ENCODE peak calls at places on chromosomes 12 and 14, in four cellular contexts. Y is heart left ventricle, Q is omental fat pad, X is pancreas. N is an unnamed sample.

GRCh38 chr14:92800012-92800411 is 5.9 kb downstream of the GOLGA5 start:
- ATAC-seq in Q (no peak), Y (no peak), X (no peak), N (no peak)

GRCh38 chr12:66979270-66979669 is 289.9 kb upstream of the CAND1 start:
- ATAC-seq in Q (no peak), X (no peak), Y (no peak), N (no peak)

GRCh38 chr12:65074932-65075331 is 46.2 kb downstream of the WIF1 start:
- ATAC-seq in Q (no peak), X (no peak), Y (no peak), N (no peak)

GRCh38 chr12:132630672-132631071 is 12.1 kb downstream of the P2RX2 start:
- ATAC-seq in X (no peak), Q (no peak), Y (no peak), N (no peak)

GRCh38 chr14:37311233-37311632 is 113.5 kb downstream of the MIPOL1 start:
- ATAC-seq in X (no peak), Y (no peak), Q (no peak), N (no peak)

GRCh38 chr14:101824339-101824727 is 62.8 kb downstream of the PPP2R5C start:
- ATAC-seq in Q (no peak), X (peak; percentile 21), Y (peak; percentile 12), N (peak; percentile 35)

GRCh38 chr14:92582706-92583452 is 69.3 kb downstream of the RIN3 start:
- ATAC-seq in Q (no peak), X (no peak), Y (no peak), N (no peak)

GRCh38 chr14:61403411-61403810 is 82.0 kb downstream of the PRKCH start:
- ATAC-seq in Q (no peak), X (no peak), Y (no peak), N (no peak)

GRCh38 chr12:117506333-117506732 is 144.9 kb upstream of the NOS1 start:
- ATAC-seq in Y (no peak), X (no peak), Q (no peak), N (no peak)

GRCh38 chr12:98513379-98514318 is 1.7 kb upstream of the TMPO start:
- ATAC-seq in Y (no peak), Q (no peak), X (no peak), N (no peak)

GRCh38 chr12:116263844-116264243 is 13.6 kb downstream of the MED13L start:
- ATAC-seq in X (no peak), Y (no peak), Q (no peak), N (no peak)

GRCh38 chr12:65430571-65431306 is 152.3 kb downstream of the MSRB3 start:
- ATAC-seq in X (no peak), Y (no peak), Q (no peak), N (no peak)

DNA sequence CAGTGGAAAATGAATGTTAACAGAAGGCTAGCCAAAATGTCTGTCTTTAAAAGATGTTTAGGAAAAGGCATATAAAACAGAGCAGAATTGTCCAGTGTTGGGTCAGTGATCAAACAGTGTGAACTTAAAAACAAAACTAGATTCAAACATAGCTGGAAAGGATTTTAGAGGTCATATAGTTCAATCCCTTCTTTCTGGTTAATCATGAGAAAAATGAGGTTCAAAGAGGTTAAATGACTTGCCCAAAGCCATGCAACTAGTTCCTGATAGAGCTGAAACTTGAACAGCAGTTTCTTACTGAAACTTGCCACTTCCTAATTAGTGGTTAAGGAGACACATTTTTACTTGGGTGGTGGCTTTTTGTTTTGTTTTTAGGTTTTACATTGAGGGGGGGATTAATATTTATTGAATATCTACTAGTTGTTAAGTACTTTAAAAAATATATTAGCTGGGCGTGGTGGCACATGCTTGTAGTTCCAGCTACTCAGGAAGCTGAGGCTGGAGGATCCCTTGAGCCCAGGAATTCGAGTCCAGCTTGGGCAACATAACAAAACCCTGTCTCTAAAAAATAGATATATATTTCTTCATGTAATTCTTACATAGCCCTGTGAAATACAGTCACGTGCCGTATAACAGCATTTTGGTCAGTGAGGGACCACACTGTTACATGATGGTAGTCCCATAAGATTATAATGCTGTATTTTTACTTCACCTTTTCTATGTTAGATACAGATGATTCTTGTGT is 20.4 kb downstream of the ACVR1B start:
- ATAC-seq in Y (no peak), Q (no peak), X (no peak), N (no peak)
- TF ChIP-seq CTCF in Y (no peak), Q (no peak), X (no peak), N (no peak)

DNA sequence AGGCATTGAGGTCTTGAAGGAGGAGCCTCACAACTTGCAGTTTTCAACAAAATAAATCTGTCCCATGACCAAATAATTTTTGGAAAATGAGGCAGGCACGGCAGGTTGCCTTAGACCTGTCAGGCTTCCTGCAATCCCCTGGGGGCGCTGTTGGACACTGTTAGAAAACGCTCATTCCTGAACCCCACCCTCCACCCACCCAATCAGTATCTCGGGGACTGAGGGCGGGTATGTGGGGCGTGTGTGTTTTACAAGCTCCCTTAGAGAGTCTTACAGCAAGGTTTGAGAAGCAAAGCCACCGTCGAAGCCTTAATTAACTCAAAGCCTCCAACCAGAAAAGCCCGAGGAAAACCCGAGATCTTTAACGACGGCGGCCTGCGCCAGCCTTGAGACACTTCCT is 122.8 kb downstream of the GLT1D1 start:
- ATAC-seq in Y (no peak), Q (no peak), X (no peak), N (no peak)
- TF ChIP-seq CTCF in Y (no peak), Q (no peak), X (no peak), N (no peak)

GRCh38 chr12:130826151-130826801 is 12.8 kb downstream of the STX2 start:
- ATAC-seq in X (peak; percentile 79), Q (peak; percentile 67), Y (no peak), N (peak; percentile 86)
- TF ChIP-seq CTCF in X (peak; percentile 18), Q (no peak), Y (peak; percentile 33), N (peak; percentile 77)

DNA sequence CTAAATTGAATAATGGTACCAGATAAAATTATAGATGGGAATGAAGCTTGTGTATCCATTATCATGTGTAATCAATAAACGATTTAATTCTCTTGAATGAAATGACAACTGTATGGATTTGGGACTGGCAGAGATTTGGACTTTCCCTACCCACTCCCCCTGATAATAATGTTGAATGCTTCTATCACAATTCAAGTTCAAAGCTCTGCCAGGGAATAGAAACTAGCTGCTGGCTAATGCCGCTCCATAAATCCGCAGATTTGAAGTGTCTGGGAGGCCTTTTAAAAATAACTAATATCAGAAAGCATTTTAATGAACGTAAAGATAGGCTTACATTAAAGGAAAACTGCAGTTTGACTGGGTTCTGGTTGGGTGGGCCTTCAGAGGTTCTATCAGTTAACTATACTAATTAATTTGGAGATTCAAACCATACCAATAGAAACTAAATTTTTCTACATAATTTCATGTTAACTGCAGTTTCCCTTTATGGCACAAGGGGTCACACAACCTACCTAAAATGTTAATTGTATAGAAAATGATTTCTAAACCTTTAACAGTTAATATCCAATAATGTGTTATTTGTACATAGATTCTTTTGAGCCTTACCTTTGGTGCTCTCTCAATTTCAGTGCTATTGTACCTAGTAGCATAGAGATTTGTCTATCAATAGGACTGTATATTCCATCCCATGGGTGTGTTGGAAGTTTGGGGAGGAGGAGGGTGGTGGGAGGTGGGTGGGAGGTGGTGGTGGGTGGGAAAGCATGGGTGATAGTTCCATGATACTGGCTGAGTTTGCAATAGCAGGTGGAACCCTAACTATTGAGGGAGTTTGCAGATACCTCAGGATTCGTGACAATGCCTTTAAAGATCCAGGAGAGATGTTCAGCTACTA is 4.9 kb downstream of the HNRNPA1 start:
- ATAC-seq in Q (no peak), X (no peak), Y (no peak), N (no peak)
- TF ChIP-seq CTCF in Q (no peak), X (no peak), Y (no peak), N (no peak)

GRCh38 chr12:75563351-75563750 is 51.9 kb upstream of the KRR1 start:
- ATAC-seq in Q (no peak), X (no peak), Y (no peak), N (no peak)
- TF ChIP-seq CTCF in Q (no peak), X (no peak), Y (no peak), N (no peak)

GRCh38 chr12:26090853-26091510 is 33.9 kb downstream of the BHLHE41 start:
- ATAC-seq in Q (no peak), Y (no peak), X (no peak), N (no peak)

GRCh38 chr12:26092706-26093105 is 32.1 kb downstream of the BHLHE41 start:
- ATAC-seq in X (no peak), Y (no peak), Q (no peak), N (no peak)

GRCh38 chr12:26097046-26097878 is 27.6 kb downstream of the BHLHE41 start:
- ATAC-seq in Y (peak; percentile 77), Q (peak; percentile 93), X (peak; percentile 88), N (peak; percentile 90)

GRCh38 chr12:26088999-26089398 is 35.8 kb downstream of the BHLHE41 start:
- ATAC-seq in Y (no peak), X (no peak), Q (no peak), N (no peak)

GRCh38 chr12:26091837-26092236 is 33.0 kb downstream of the BHLHE41 start:
- ATAC-seq in Q (no peak), X (no peak), Y (peak; percentile 58), N (no peak)
- TF ChIP-seq CTCF in Q (no peak), X (no peak), Y (no peak), N (no peak)

GRCh38 chr12:107447336-107447735 is 238.3 kb upstream of the PWP1 start:
- ATAC-seq in X (no peak), Q (no peak), Y (no peak), N (no peak)

GRCh38 chr12:107450541-107450940 is 235.1 kb upstream of the PWP1 start:
- ATAC-seq in X (no peak), Y (no peak), Q (no peak), N (no peak)

GRCh38 chr12:107449891-107450290 is 235.7 kb upstream of the PWP1 start:
- ATAC-seq in Y (no peak), Q (no peak), X (no peak), N (no peak)

GRCh38 chr12:107446476-107446875 is 239.1 kb upstream of the PWP1 start:
- ATAC-seq in Y (no peak), Q (no peak), X (no peak), N (no peak)

GRCh38 chr12:107448198-107448597 is 237.4 kb upstream of the PWP1 start:
- ATAC-seq in X (no peak), Q (no peak), Y (no peak), N (no peak)
- TF ChIP-seq CTCF in X (no peak), Q (no peak), Y (no peak), N (no peak)

DNA sequence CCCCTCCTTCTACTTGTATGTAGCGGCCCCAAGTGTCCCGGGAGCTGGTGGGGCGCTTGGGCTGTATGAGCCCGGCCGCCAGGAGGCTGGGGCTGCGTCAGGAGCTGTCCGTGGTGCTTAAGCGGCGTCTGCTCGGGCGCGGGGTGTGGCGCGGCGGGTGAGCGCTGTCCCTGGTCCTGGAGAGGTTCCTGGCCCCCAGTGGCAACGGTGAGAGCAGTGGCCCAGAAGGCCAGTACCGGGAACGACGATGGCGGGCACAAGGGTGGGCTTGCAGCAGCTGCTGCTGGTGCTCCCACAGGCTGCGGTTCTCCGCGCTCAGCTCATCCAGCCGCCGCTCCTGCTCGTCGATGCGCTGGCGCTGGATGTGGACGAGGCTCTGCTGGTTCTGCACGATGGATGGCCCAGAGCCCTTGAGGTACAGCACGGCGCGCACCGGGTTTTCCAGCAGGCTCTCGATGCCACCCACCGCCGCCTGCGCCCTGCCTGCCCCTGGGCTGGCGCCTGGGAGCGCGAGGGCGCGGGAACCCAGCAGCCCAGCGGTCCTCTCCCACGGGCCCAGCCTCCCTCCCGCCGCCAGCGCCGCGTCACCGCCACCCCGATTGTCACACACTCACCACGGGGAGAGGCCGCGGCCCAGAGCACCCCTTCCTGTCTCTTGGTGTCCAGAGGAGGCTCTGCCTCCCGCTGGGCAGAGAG is 41.9 kb upstream of the FKBP4 start:
- ATAC-seq in X (peak; percentile 100), Q (peak; percentile 73), Y (peak; percentile 95), N (peak; percentile 89)
- TF ChIP-seq CTCF in X (no peak), Q (no peak), Y (no peak), N (no peak)